ENCODE peak calls at places on chromosomes 6 and 20, in nine cellular contexts. T is GM06990, S is mucosa of descending colon, U is thoracic aorta, L is pancreas, V is AG09309, F is Caco-2, I is PC-9, A is Peyer's patch. R is an unnamed sample.

GRCh38 chr6:13259393-13259792 is 68.9 kb downstream of the TBC1D7 start:
- DNase-seq in T (peak; percentile 76), S (no peak), U (no peak), L (no peak), V (no peak), F (no peak), I (no peak), A (no peak), R (no peak)

GRCh38 chr6:74343804-74344203 is 647.8 kb downstream of the CD109 start:
- DNase-seq in T (no peak), S (no peak), U (no peak), L (no peak), V (no peak), F (peak; percentile 1), I (no peak), A (no peak), R (no peak)

GRCh38 chr6:48844696-48845095 is 618.4 kb downstream of the MMUT start:
- DNase-seq in T (no peak), S (no peak), U (no peak), L (no peak), V (no peak), F (no peak), I (no peak), A (no peak), R (no peak)

GRCh38 chr6:31927242-31927867 is at the start of gene C2:
- DNase-seq in T (no peak), S (no peak), U (no peak), L (no peak), V (no peak), F (no peak), I (no peak), A (no peak), R (no peak)

GRCh38 chr6:28643017-28643740 is 117.5 kb downstream of the GPX5 start:
- DNase-seq in T (peak; percentile 36), S (no peak), U (no peak), L (no peak), V (no peak), F (peak; percentile 72), I (peak; percentile 68), A (no peak), R (no peak)

GRCh38 chr20:48723308-48724264 is 104.2 kb downstream of the PREX1 start:
- DNase-seq in T (no peak), S (peak; percentile 19), U (peak; percentile 41), L (no peak), V (no peak), F (no peak), I (no peak), A (peak; percentile 68), R (peak; percentile 51)

GRCh38 chr20:48189177-48189576 is 403.9 kb upstream of the SULF2 start:
- DNase-seq in T (no peak), S (no peak), U (no peak), L (no peak), V (no peak), F (peak; percentile 67), I (peak; percentile 49), A (no peak), R (no peak)

GRCh38 chr20:44166477-44166876 is 20.5 kb downstream of the JPH2 start:
- DNase-seq in T (no peak), S (no peak), U (no peak), L (no peak), V (no peak), F (no peak), I (peak; percentile 82), A (no peak), R (no peak)

GRCh38 chr6:48881551-48881950 is 581.5 kb downstream of the MMUT start:
- DNase-seq in T (no peak), S (no peak), U (no peak), L (no peak), V (no peak), F (no peak), I (no peak), A (no peak), R (no peak)

GRCh38 chr6:4638641-4639040 is 137.6 kb upstream of the CDYL start:
- DNase-seq in T (no peak), S (no peak), U (no peak), L (no peak), V (no peak), F (no peak), I (no peak), A (no peak), R (no peak)

GRCh38 chr6:4635666-4636065 is 140.5 kb upstream of the CDYL start:
- DNase-seq in T (no peak), S (no peak), U (no peak), L (no peak), V (no peak), F (no peak), I (no peak), A (no peak), R (no peak)

GRCh38 chr6:4636881-4637224 is 139.4 kb upstream of the CDYL start:
- DNase-seq in T (no peak), S (no peak), U (no peak), L (no peak), V (no peak), F (no peak), I (no peak), A (no peak), R (no peak)

GRCh38 chr6:4637691-4638433 is 138.3 kb upstream of the CDYL start:
- DNase-seq in T (peak; percentile 42), S (no peak), U (no peak), L (no peak), V (peak; percentile 27), F (no peak), I (no peak), A (no peak), R (no peak)

GRCh38 chr6:4636141-4636880 is 139.9 kb upstream of the CDYL start:
- DNase-seq in T (no peak), S (no peak), U (no peak), L (no peak), V (no peak), F (no peak), I (no peak), A (no peak), R (no peak)
- TF ChIP-seq CTCF in T (no peak), S (no peak), U (no peak), L (no peak), V (no peak), F (no peak), I (no peak), A (no peak), R (no peak)

GRCh38 chr20:7926767-7927166 is 13.5 kb downstream of the HAO1 start:
- DNase-seq in T (no peak), S (no peak), U (no peak), L (no peak), V (peak; percentile 4), F (peak; percentile 6), I (no peak), A (no peak), R (no peak)
- TF ChIP-seq CTCF in T (peak; percentile 35), S (no peak), U (no peak), L (peak; percentile 11), V (peak; percentile 61), F (peak; percentile 39), I (peak; percentile 64), A (peak; percentile 29), R (no peak)

GRCh38 chr20:16699287-16699686 is 30.5 kb upstream of the SNRPB2 start:
- DNase-seq in T (no peak), S (no peak), U (no peak), L (no peak), V (no peak), F (no peak), I (no peak), A (no peak), R (no peak)
- TF ChIP-seq CTCF in T (no peak), S (no peak), U (no peak), L (no peak), V (no peak), F (no peak), I (no peak), A (no peak), R (no peak)

DNA sequence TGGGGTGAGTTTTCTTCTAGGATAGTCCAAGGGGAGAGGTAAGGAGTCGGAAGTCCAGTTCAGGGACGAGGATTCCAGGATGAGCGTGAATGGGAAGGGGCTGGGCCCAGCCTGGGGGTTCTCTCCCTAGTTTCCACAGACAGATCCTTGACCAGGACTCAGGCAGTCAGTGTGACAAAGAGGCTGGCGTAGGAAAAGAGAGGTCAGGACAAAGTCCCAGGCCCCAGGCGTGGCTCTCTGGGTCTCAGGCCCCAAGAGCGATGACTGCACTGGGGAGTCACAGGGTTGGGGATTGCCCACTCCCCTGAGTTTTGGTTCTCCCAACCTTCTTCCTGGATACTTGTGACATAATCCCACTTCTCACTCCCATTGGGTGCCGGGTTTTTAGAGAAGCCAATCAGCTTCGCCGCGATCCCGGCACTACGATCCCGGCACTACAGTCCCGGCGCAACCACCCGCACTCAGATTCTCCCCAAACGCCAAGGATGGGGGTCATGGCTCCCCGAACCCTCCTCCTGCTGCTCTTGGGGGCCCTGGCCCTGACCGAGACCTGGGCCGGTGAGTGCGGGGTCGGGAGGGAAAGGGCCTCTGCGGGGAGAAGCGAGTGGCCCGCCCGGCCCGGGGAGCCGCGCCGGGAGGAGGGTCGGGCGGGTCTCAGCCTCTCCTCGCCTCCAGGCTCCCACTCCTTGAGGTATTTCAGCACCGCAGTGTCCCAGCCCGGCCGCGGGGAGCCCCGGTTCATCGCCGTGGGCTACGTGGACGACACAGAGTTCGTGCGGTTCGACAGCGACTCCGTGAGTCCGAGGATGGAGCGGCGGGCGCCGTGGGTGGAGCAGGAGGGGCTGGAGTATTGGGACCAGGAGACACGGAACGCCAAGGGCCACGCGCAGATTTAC is 46.2 kb upstream of the TRIM26 start:
- DNase-seq in T (peak; percentile 75), S (peak; percentile 81), U (peak; percentile 28), L (peak; percentile 63), V (peak; percentile 34), F (peak; percentile 82), I (no peak), A (peak; percentile 70), R (peak; percentile 63)
- TF ChIP-seq CTCF in T (peak; percentile 49), S (no peak), U (peak; percentile 26), L (no peak), V (peak; percentile 48), F (peak; percentile 26), I (no peak), A (no peak), R (no peak)

DNA sequence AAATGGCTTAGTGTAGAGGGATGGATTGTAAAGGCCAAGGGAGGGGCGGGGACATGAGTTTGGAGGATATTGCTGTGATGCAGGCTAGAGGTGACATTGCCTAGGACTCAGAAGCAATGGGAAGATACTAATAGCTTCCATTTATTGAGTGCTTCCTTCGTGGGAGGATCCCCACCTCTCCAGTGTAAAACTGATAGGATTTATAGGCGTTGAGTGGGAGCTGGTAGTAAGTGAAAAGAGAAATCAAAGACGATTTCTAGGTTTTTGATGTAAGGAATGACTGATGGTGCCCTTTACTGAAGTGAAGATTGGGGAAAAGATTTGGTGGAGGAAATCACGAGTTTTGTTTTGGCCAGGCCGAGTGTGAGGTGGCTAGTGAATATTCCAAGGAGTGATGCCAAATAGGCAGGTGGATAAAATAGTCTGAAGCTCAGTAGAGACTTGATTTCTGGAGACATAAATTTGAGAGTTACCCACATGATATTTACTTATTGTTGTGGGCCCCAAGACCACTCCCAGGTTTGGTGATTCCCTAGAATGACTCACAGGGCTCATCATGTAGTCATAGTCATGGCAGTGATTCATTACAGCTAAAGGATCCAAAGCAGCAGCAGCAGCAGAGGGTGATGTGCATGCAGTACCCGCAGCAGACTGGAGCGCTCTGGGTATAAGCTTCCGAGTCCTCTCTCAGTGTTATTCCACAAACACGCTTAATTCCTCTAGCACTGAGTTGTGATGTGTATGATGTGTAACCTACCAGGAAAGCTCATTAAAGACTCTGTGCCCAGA is 10.2 kb downstream of the RPRD1B start:
- DNase-seq in T (no peak), S (no peak), U (no peak), L (no peak), V (peak; percentile 62), F (no peak), I (no peak), A (no peak), R (no peak)
- TF ChIP-seq CTCF in T (no peak), S (no peak), U (no peak), L (no peak), V (peak; percentile 34), F (no peak), I (no peak), A (no peak), R (no peak)

GRCh38 chr20:63234693-63235398 is 859 bp upstream of the BIRC7 start:
- DNase-seq in T (no peak), S (peak; percentile 21), U (no peak), L (peak; percentile 20), V (no peak), F (peak; percentile 87), I (peak; percentile 54), A (no peak), R (no peak)
- TF ChIP-seq CTCF in T (peak; percentile 62), S (no peak), U (no peak), L (no peak), V (peak; percentile 41), F (peak; percentile 96), I (peak; percentile 79), A (peak; percentile 49), R (peak; percentile 4)

R was measured in tibial nerve.